ENCODE peak calls at places on chromosomes 13 and 19, in four cellular contexts. N is mesenchymal stem cell, H is H1, I is H9. S is an unnamed sample.

GRCh38 chr13:100645382-100645781 is 29.2 kb downstream of the TMTC4 start:
- DNase-seq in I (no peak), H (no peak), N (no peak), S (no peak)

GRCh38 chr19:756232-756631 is 5.3 kb downstream of the MISP start:
- DNase-seq in I (no peak), N (peak), H (no peak), S (peak)

GRCh38 chr19:8697671-8698432 is 743 bp downstream of the ACTL9 start:
- DNase-seq in I (peak), N (no peak), H (peak), S (peak)

GRCh38 chr19:8174706-8175105 is 25.3 kb upstream of the FBN3 start:
- DNase-seq in I (no peak), H (no peak), N (no peak), S (no peak)

GRCh38 chr13:33797622-33798021 is 20.3 kb upstream of the RFC3 start:
- DNase-seq in H (no peak), N (peak), I (no peak), S (no peak)

GRCh38 chr13:91280806-91281205 is 66.7 kb upstream of the MIR17HG start:
- DNase-seq in N (no peak), I (no peak), H (no peak), S (no peak)

GRCh38 chr13:110312669-110313031 is 5.6 kb downstream of the COL4A2 start:
- DNase-seq in I (peak), N (peak), H (no peak), S (peak)

GRCh38 chr13:32537580-32538233 is 888 bp downstream of the N4BP2L2 start:
- DNase-seq in N (no peak), I (peak), H (peak), S (peak)

GRCh38 chr19:5718579-5719273 is 1.2 kb downstream of the LONP1 start:
- DNase-seq in I (no peak), H (no peak), N (peak), S (peak)

GRCh38 chr19:20558011-20558410 is 7.6 kb downstream of the ZNF737 start:
- DNase-seq in H (peak), N (no peak), I (peak), S (peak)

GRCh38 chr19:46788968-46789338 is 559 bp upstream of the SLC1A5 start:
- DNase-seq in I (no peak), H (no peak), N (no peak), S (no peak)

GRCh38 chr13:78826312-78826711 is 167.4 kb upstream of the OBI1 start:
- DNase-seq in I (no peak), H (no peak), N (no peak), S (no peak)

GRCh38 chr13:89584058-89584457 is 1763.4 kb upstream of the MIR17HG start:
- DNase-seq in H (no peak), I (no peak), N (peak), S (peak)

GRCh38 chr13:56917966-56918365 is 222.8 kb upstream of the PRR20A start:
- DNase-seq in N (no peak), H (no peak), I (no peak), S (no peak)

GRCh38 chr13:67366533-67366932 is 136.4 kb upstream of the PCDH9 start:
- DNase-seq in H (no peak), N (no peak), I (no peak), S (no peak)

GRCh38 chr13:44022196-44022595 is 142.5 kb downstream of the LACC1 start:
- DNase-seq in H (no peak), I (no peak), N (no peak), S (no peak)
- H3K9ac ChIP-seq in H (no peak), I (no peak), N (no peak), S (no peak)

DNA sequence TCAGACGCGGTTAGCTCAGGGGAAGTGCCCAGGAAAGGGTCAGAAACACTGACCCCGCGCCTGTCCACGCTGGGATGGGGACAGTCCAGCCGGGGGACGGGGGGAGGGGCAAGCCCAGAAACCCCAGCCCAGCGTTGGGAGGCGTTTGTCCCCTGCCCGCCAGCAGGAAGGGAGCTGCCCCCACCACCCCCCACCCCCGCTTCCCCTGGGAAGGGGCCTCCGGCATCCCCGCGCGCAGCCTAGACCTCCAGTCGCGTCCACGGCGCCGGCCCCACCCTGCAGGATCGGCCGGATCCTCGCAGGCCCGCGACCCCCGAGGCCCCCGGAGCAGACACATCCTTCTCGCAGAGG is 274 bp downstream of the GIPC1 start:
- DNase-seq in N (no peak), H (no peak), I (no peak), S (no peak)
- H3K4ac ChIP-seq in N (peak), H (no peak), I (no peak), S (peak)

GRCh38 chr19:41425174-41426115 is 1.7 kb downstream of the B3GNT8 start:
- DNase-seq in N (no peak), I (no peak), H (no peak), S (no peak)

GRCh38 chr19:41426116-41426841 is 895 bp downstream of the B3GNT8 start:
- DNase-seq in I (no peak), N (no peak), H (no peak), S (no peak)

GRCh38 chr19:41427647-41428480 is 690 bp upstream of the B3GNT8 start:
- DNase-seq in N (no peak), H (peak), I (peak), S (peak)

GRCh38 chr19:41428481-41428859 is 1.3 kb upstream of the B3GNT8 start:
- DNase-seq in H (no peak), N (no peak), I (no peak), S (no peak)

GRCh38 chr19:41426952-41427646 is at the start of gene B3GNT8:
- DNase-seq in I (peak), N (peak), H (peak), S (peak)
- H3K9ac ChIP-seq in I (peak), N (peak), H (peak), S (peak)

GRCh38 chr19:42283248-42284065 is 14.4 kb downstream of the CIC start:
- DNase-seq in I (peak), H (peak), N (peak), S (peak)
- H3K4ac ChIP-seq in I (no peak), H (peak), N (peak), S (no peak)

GRCh38 chr19:36420961-36421748 is 2.7 kb upstream of the ZFP82 start:
- DNase-seq in I (peak), H (no peak), N (peak), S (peak)
- H3K9ac ChIP-seq in I (no peak), H (no peak), N (peak), S (peak)

DNA sequence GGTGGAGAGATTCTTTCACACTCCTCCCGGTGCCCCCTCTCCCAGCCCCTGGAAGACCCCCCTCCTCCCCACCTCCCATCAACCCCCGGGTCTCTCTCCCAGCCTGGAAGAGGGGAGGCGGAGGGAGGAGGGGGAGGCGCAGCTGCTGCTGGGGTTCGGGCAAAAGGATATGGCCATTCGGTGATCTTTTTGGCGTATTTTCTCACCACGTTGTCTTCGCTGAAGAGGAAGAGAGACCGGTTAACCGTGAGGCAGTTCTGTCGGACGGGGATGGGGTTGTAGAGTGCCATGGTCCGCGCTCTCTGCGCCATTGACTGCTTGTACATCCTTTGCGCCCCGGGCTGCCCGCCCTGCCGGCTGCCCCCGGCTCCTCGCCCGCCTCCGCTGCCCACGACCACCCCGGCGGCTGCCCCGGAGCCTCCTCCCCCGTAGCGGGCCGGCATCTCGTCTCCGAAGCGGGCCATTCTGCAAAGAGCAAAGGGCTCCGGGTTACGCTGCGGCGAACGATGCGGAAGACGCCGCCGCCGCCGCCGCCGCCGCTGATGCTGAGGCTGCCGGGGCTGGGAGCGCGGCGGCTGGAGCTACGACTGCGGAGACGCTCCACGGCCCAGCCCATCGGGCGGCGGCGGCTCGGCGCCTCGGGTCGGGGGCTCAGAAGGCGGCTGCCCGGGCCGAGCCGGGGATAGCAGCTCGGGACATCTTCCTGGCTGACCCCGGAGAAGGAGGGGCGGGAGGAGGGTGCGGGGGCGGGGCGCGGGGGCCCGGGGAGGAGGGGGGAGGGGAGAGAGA is at the start of gene CACNA1A:
- DNase-seq in N (no peak), I (peak), H (peak), S (peak)
- H3K4ac ChIP-seq in N (no peak), I (no peak), H (no peak), S (no peak)